ENCODE peak calls at places on chromosomes 7 and 10, in seven cellular contexts. A, B, J, D, O, W and R are unnamed samples.

GRCh38 chr7:131097662-131098376 is 229.9 kb upstream of the MKLN1 start:
- DNase-seq in A (no peak), B (no peak), J (no peak), D (peak), O (no peak), W (no peak), R (no peak)

GRCh38 chr7:73449422-73449821 is 15.8 kb downstream of the FZD9 start:
- DNase-seq in A (no peak), B (no peak), J (no peak), D (no peak), O (no peak), W (no peak), R (no peak)

GRCh38 chr7:66894463-66895080 is 26.5 kb upstream of the TMEM248 start:
- DNase-seq in A (peak), B (peak), J (no peak), D (peak), O (peak), W (peak), R (no peak)

GRCh38 chr10:11532329-11532728 is 79.1 kb downstream of the USP6NL start:
- DNase-seq in A (no peak), B (peak), J (no peak), D (peak), O (no peak), W (no peak), R (no peak)

GRCh38 chr10:4982764-4983226 is 19.6 kb downstream of the AKR1C1 start:
- DNase-seq in A (no peak), B (no peak), J (no peak), D (no peak), O (peak), W (no peak), R (no peak)

GRCh38 chr7:157708896-157709295 is 372.1 kb downstream of the DNAJB6 start:
- DNase-seq in A (no peak), B (no peak), J (no peak), D (no peak), O (no peak), W (no peak), R (no peak)

GRCh38 chr7:98831641-98832221 is 38.1 kb downstream of the TMEM130 start:
- DNase-seq in A (no peak), B (peak), J (no peak), D (peak), O (peak), W (peak), R (peak)

GRCh38 chr7:6221340-6222319 is 50.8 kb downstream of the CYTH3 start:
- DNase-seq in A (no peak), B (no peak), J (no peak), D (peak), O (no peak), W (no peak), R (no peak)

GRCh38 chr7:105656922-105657521 is 75.7 kb upstream of the EFCAB10 start:
- DNase-seq in A (no peak), B (no peak), J (no peak), D (peak), O (peak), W (peak), R (peak)

GRCh38 chr7:142717453-142717852 is 31.8 kb upstream of the PRSS1 start:
- DNase-seq in A (no peak), B (no peak), J (no peak), D (no peak), O (no peak), W (no peak), R (no peak)

GRCh38 chr10:29493697-29494096 is 141.1 kb downstream of the SVIL start:
- DNase-seq in A (no peak), B (no peak), J (no peak), D (no peak), O (no peak), W (no peak), R (no peak)

GRCh38 chr10:44343836-44344235 is 41.1 kb downstream of the CXCL12 start:
- DNase-seq in A (no peak), B (no peak), J (no peak), D (no peak), O (no peak), W (no peak), R (no peak)
- TF ChIP-seq CTCF in A (no peak), B (no peak), J (no peak), D (no peak), O (no peak), W (no peak), R (no peak)

DNA sequence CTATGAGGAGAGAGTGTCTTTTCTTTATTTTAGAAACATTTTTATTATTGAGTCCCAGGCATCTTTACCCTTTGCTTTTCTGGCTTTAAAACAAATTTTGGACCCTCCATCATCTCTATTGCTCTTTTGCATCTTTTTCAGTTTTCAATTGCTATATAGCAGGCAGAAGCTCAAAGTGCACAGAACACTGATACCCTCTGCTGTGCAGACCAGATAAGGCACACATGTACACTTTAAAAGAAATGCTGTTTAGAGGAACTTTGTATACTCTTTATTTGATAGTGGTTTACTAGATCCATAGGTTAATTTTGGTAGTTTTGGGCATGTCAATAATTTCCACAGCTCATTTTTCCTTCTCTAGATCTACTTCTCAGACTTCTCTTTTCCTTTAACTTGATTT is 324.2 kb downstream of the SH2D4B start:
- DNase-seq in A (no peak), B (no peak), J (no peak), D (no peak), O (no peak), W (no peak), R (no peak)
- TF ChIP-seq CTCF in A (no peak), B (no peak), J (no peak), D (peak), O (no peak), W (no peak), R (no peak)

DNA sequence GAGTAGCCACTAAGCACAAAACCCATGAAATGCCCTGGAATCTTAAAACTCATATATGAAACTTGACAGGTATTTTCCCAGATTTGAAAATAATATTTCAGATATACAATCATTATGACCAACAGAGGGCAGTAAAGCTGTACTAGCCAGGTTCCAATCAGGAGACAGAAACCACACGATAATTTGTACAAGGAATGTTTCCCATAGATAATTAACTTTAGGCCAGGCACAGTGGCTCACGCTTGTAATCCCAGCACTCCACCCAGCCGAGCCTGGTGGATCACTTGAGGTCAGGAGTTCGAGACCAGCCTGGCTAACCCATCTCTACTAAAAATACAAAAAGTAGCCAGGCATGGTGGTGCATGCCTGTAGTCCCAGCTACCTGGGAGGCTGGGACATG is 31.0 kb upstream of the NUB1 start:
- DNase-seq in A (no peak), B (no peak), J (no peak), D (no peak), O (peak), W (no peak), R (peak)
- TF ChIP-seq CTCF in A (peak), B (peak), J (peak), D (peak), O (peak), W (peak), R (no peak)

GRCh38 chr10:17735166-17735941 is 16.6 kb upstream of the TMEM236 start:
- DNase-seq in A (no peak), B (no peak), J (no peak), D (no peak), O (no peak), W (peak), R (no peak)

GRCh38 chr10:17734432-17735110 is 17.4 kb upstream of the TMEM236 start:
- DNase-seq in A (no peak), B (no peak), J (no peak), D (no peak), O (no peak), W (no peak), R (no peak)

GRCh38 chr10:17733620-17734019 is 18.4 kb upstream of the TMEM236 start:
- DNase-seq in A (no peak), B (no peak), J (no peak), D (no peak), O (no peak), W (no peak), R (no peak)

GRCh38 chr10:17737021-17737965 is 14.7 kb upstream of the TMEM236 start:
- DNase-seq in A (peak), B (peak), J (no peak), D (peak), O (peak), W (no peak), R (no peak)

GRCh38 chr10:17736223-17736622 is 15.8 kb upstream of the TMEM236 start:
- DNase-seq in A (no peak), B (no peak), J (no peak), D (no peak), O (no peak), W (no peak), R (no peak)
- TF ChIP-seq CTCF in A (no peak), B (no peak), J (no peak), D (no peak), O (no peak), W (no peak), R (no peak)

GRCh38 chr7:42734568-42734967 is 177.3 kb downstream of the C7orf25 start:
- DNase-seq in A (no peak), B (peak), J (no peak), D (no peak), O (peak), W (no peak), R (no peak)

GRCh38 chr7:42740410-42740809 is 171.5 kb downstream of the C7orf25 start:
- DNase-seq in A (no peak), B (no peak), J (no peak), D (no peak), O (no peak), W (no peak), R (no peak)

GRCh38 chr7:42739591-42739990 is 172.3 kb downstream of the C7orf25 start:
- DNase-seq in A (no peak), B (no peak), J (no peak), D (no peak), O (peak), W (no peak), R (no peak)

GRCh38 chr7:42735081-42735480 is 176.8 kb downstream of the C7orf25 start:
- DNase-seq in A (no peak), B (no peak), J (no peak), D (no peak), O (peak), W (no peak), R (no peak)

GRCh38 chr7:42736931-42737330 is 174.9 kb downstream of the C7orf25 start:
- DNase-seq in A (peak), B (no peak), J (no peak), D (no peak), O (no peak), W (peak), R (no peak)
- TF ChIP-seq CTCF in A (no peak), B (peak), J (no peak), D (no peak), O (no peak), W (no peak), R (no peak)